ENCODE peak calls at places on chromosomes 5 and 9, in four cellular contexts. J is GM23248, W is DND-41, V is hepatocyte. Q is an unnamed sample.

GRCh38 chr9:89955626-89956025 is 350.8 kb downstream of the GADD45G start:
- DNase-seq in J (no peak), W (no peak), V (no peak), Q (no peak)

GRCh38 chr9:68599826-68600225 is 59.1 kb upstream of the TMEM252 start:
- DNase-seq in J (no peak), W (no peak), V (no peak), Q (no peak)

GRCh38 chr5:156036640-156037039 is 290.3 kb upstream of the SGCD start:
- DNase-seq in J (peak), W (no peak), V (no peak), Q (no peak)

GRCh38 chr5:79873216-79873615 is 117.8 kb downstream of the MTX3 start:
- DNase-seq in J (peak), W (no peak), V (no peak), Q (no peak)

GRCh38 chr5:2204366-2205184 is 321.9 kb upstream of the IRX4 start:
- DNase-seq in J (no peak), W (no peak), V (no peak), Q (no peak)

GRCh38 chr9:131500377-131500776 is 2.3 kb upstream of the POMT1 start:
- DNase-seq in J (no peak), W (peak), V (no peak), Q (no peak)

GRCh38 chr5:15992918-15993317 is 186.7 kb downstream of the MARCHF11 start:
- DNase-seq in J (peak), W (no peak), V (no peak), Q (no peak)

GRCh38 chr9:107895524-107896001 is 406.0 kb upstream of the KLF4 start:
- DNase-seq in J (peak), W (no peak), V (peak), Q (no peak)

GRCh38 chr5:25662610-25663009 is 1017.8 kb upstream of the CDH10 start:
- DNase-seq in J (no peak), W (no peak), V (no peak), Q (no peak)

GRCh38 chr5:82635561-82636288 is 357.6 kb upstream of the RPS23 start:
- DNase-seq in J (peak), W (peak), V (peak), Q (no peak)

GRCh38 chr5:6948562-6948961 is 235.3 kb downstream of the TENT4A start:
- DNase-seq in J (no peak), W (no peak), V (no peak), Q (no peak)

GRCh38 chr9:88477300-88477751 is 57.7 kb upstream of the NXNL2 start:
- DNase-seq in J (peak), W (no peak), V (no peak), Q (no peak)

GRCh38 chr9:12640021-12640587 is 53.1 kb upstream of the TYRP1 start:
- DNase-seq in J (peak), W (no peak), V (peak), Q (peak)

GRCh38 chr9:73050062-73050814 is 97.4 kb upstream of the ALDH1A1 start:
- DNase-seq in J (peak), W (no peak), V (no peak), Q (no peak)

GRCh38 chr9:26077860-26078259 is 399.6 kb upstream of the TUSC1 start:
- DNase-seq in J (no peak), W (no peak), V (no peak), Q (peak)

GRCh38 chr5:92403308-92403707 is 1020.2 kb upstream of the ARRDC3 start:
- DNase-seq in J (no peak), W (no peak), V (no peak), Q (no peak)

GRCh38 chr9:16450578-16450977 is 419.9 kb downstream of the BNC2 start:
- DNase-seq in J (no peak), W (no peak), V (no peak), Q (no peak)

GRCh38 chr9:91421022-91421765 is 2.4 kb downstream of the NFIL3 start:
- DNase-seq in J (peak), W (no peak), V (peak), Q (peak)

GRCh38 chr9:72402744-72403143 is 37.7 kb upstream of the ZFAND5 start:
- DNase-seq in J (no peak), W (no peak), V (no peak), Q (no peak)

GRCh38 chr9:127862075-127863011 is 7.9 kb upstream of the ENG start:
- DNase-seq in J (no peak), W (peak), V (no peak), Q (no peak)

GRCh38 chr5:60332244-60333018 is 367.5 kb downstream of the DEPDC1B start:
- DNase-seq in J (peak), W (no peak), V (no peak), Q (no peak)

GRCh38 chr9:109241931-109242330 is 74.9 kb upstream of the FRRS1L start:
- DNase-seq in J (no peak), W (no peak), V (no peak), Q (no peak)

GRCh38 chr9:116524778-116525470 is 162.2 kb upstream of the TRIM32 start:
- DNase-seq in J (no peak), W (no peak), V (no peak), Q (no peak)
- TF ChIP-seq EZH2 in J (no peak), W (no peak), V (no peak), Q (no peak)

GRCh38 chr9:136996361-136997281 is at the start of gene CLIC3:
- DNase-seq in J (peak), W (peak), V (peak), Q (peak)
- H2AFZ ChIP-seq in J (peak), W (no peak), V (no peak), Q (peak)

GRCh38 chr5:173144200-173145176 is at the start of gene BNIP1:
- DNase-seq in J (peak), W (peak), V (peak), Q (peak)
- H3K4me2 ChIP-seq in J (peak), W (peak), V (peak), Q (peak)

DNA sequence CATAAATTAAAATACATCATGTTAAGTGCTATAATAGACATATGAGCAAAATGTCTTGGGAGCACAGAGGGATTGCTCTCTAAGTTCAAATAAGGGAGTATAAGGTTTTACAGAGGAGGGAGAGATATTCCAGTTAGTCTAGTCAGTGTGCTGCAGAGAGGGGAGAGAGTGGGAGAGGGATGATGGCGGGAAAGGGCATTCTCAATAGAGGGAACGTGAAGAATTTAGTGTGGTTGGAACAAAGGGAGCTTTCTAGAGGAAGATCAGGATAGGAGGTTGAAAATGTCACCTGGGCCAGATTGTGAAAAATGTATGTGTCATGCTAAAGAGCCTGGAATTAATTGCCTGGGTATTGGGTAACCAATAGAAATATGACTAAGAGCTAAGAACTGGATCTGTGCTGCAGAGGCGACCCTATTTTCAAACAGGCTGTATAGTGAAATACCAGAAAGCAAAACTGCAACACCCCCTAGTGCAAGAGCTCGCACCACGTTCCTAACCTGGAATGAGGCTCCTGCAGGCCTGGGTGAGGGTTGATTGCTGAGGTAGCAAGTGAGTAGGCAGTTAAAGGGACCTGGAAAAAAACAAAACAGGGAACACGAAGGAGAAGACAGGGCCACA is 791.8 kb upstream of the C9orf72 start:
- DNase-seq in J (peak), W (no peak), V (peak), Q (peak)
- TF ChIP-seq EZH2 in J (no peak), W (no peak), V (no peak), Q (no peak)

GRCh38 chr9:129823163-129823933 is 588 bp downstream of the TOR1A start:
- DNase-seq in J (peak), W (peak), V (peak), Q (peak)
- H2AFZ ChIP-seq in J (peak), W (peak), V (peak), Q (peak)

DNA sequence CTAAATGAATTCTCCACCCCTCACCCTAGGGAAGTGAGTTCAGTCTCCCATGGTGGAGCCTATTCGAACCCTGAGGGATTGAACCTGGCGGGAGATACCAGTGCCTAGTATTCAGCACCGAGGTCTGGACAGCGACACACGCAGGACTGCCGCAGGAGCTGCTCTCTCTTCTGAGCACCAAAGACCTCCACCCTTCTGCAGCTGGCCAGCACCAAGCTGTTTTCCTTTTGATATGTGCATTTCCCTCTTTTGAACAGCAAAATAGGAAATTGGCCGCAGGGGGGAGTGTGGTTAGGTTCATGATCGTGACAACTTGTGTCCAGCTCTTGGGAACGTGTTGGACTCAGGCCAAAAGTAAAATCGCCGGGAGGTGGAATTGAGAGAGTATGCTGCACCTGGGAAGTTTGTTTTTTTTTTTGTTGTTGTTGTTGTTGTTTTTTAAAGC is 1.2 kb upstream of the PCSK1 start:
- DNase-seq in J (peak), W (peak), V (peak), Q (peak)
- H3K4me2 ChIP-seq in J (peak), W (no peak), V (peak), Q (peak)

GRCh38 chr9:841371-842209 is at the start of gene DMRT1:
- DNase-seq in J (no peak), W (no peak), V (peak), Q (peak)
- TF ChIP-seq EZH2 in J (peak), W (no peak), V (no peak), Q (no peak)

GRCh38 chr5:98490348-98490747 is 283.1 kb upstream of the RGMB start:
- DNase-seq in J (no peak), W (no peak), V (no peak), Q (no peak)

GRCh38 chr5:98483301-98483700 is 290.2 kb upstream of the RGMB start:
- DNase-seq in J (peak), W (no peak), V (no peak), Q (no peak)

GRCh38 chr5:98492258-98492657 is 281.2 kb upstream of the RGMB start:
- DNase-seq in J (peak), W (no peak), V (no peak), Q (no peak)

GRCh38 chr5:98489021-98489420 is 284.4 kb upstream of the RGMB start:
- DNase-seq in J (no peak), W (no peak), V (no peak), Q (no peak)
- H2AFZ ChIP-seq in J (no peak), W (no peak), V (no peak), Q (no peak)

GRCh38 chr5:14267166-14267838 is 124.2 kb downstream of the TRIO start:
- DNase-seq in J (no peak), W (no peak), V (no peak), Q (no peak)
- H3K4me2 ChIP-seq in J (peak), W (no peak), V (no peak), Q (no peak)

Q was measured in neural progenitor cell.